ENCODE peak calls at places on chromosomes 7 and 10, in eight cellular contexts. J, T, Q, B, Y, U, K and H are unnamed samples.

GRCh38 chr10:5078781-5079180 is 15.4 kb upstream of the AKR1C3 start:
- DNase-seq in J (no peak), T (no peak), Q (peak; percentile 16), B (no peak), Y (no peak), U (peak; percentile 88), K (no peak), H (no peak)

GRCh38 chr10:69333205-69333604 is 54.9 kb downstream of the HK1 start:
- DNase-seq in J (no peak), T (no peak), Q (no peak), B (peak; percentile 33), Y (peak; percentile 85), U (peak; percentile 95), K (no peak), H (no peak)

GRCh38 chr7:29328811-29329210 is 134.2 kb downstream of the CHN2 start:
- DNase-seq in J (no peak), T (no peak), Q (no peak), B (no peak), Y (no peak), U (no peak), K (no peak), H (no peak)

GRCh38 chr7:41110186-41110585 is 592.7 kb downstream of the INHBA start:
- DNase-seq in J (no peak), T (no peak), Q (peak; percentile 71), B (no peak), Y (no peak), U (peak; percentile 88), K (no peak), H (no peak)

GRCh38 chr10:103507235-103508191 is 14.0 kb downstream of the NEURL1 start:
- DNase-seq in J (no peak), T (no peak), Q (no peak), B (no peak), Y (no peak), U (no peak), K (no peak), H (no peak)

GRCh38 chr7:135154734-135155133 is 6.9 kb downstream of the TMEM140 start:
- DNase-seq in J (no peak), T (no peak), Q (no peak), B (no peak), Y (no peak), U (no peak), K (no peak), H (no peak)

GRCh38 chr7:16817536-16817935 is 12.7 kb upstream of the AGR2 start:
- DNase-seq in J (no peak), T (no peak), Q (peak; percentile 88), B (no peak), Y (no peak), U (peak; percentile 93), K (no peak), H (no peak)

GRCh38 chr10:122126763-122127659 is 138.0 kb downstream of the TACC2 start:
- DNase-seq in J (no peak), T (no peak), Q (peak; percentile 97), B (no peak), Y (peak; percentile 76), U (peak; percentile 78), K (peak; percentile 89), H (no peak)

GRCh38 chr10:22624289-22624738 is 90.1 kb downstream of the PIP4K2A start:
- DNase-seq in J (no peak), T (no peak), Q (peak; percentile 85), B (no peak), Y (no peak), U (peak; percentile 79), K (peak; percentile 26), H (no peak)

GRCh38 chr10:109967739-109968088 is 40.1 kb upstream of the ADD3 start:
- DNase-seq in J (no peak), T (no peak), Q (no peak), B (no peak), Y (no peak), U (no peak), K (no peak), H (no peak)

GRCh38 chr10:105464961-105465360 is 823.9 kb downstream of the SORCS3 start:
- DNase-seq in J (no peak), T (no peak), Q (no peak), B (no peak), Y (no peak), U (no peak), K (no peak), H (no peak)

GRCh38 chr10:8719971-8720370 is 665.5 kb downstream of the GATA3 start:
- DNase-seq in J (no peak), T (no peak), Q (no peak), B (no peak), Y (no peak), U (no peak), K (no peak), H (no peak)

GRCh38 chr7:105677395-105677701 is 96.1 kb upstream of the EFCAB10 start:
- DNase-seq in J (no peak), T (no peak), Q (no peak), B (no peak), Y (no peak), U (no peak), K (no peak), H (no peak)

GRCh38 chr7:25862254-25862992 is 289.6 kb upstream of the NFE2L3 start:
- DNase-seq in J (peak; percentile 88), T (peak; percentile 39), Q (peak; percentile 99), B (peak; percentile 76), Y (peak; percentile 68), U (peak; percentile 100), K (peak; percentile 100), H (peak; percentile 99)

GRCh38 chr7:98724591-98724990 is 107.5 kb downstream of the NPTX2 start:
- DNase-seq in J (no peak), T (no peak), Q (no peak), B (no peak), Y (no peak), U (no peak), K (no peak), H (no peak)

GRCh38 chr7:107768263-107768662 is 24.3 kb downstream of the CBLL1 start:
- DNase-seq in J (no peak), T (no peak), Q (peak; percentile 10), B (no peak), Y (no peak), U (peak; percentile 47), K (no peak), H (no peak)

GRCh38 chr7:5526190-5527037 is 102.8 kb upstream of the TNRC18 start:
- DNase-seq in J (no peak), T (peak; percentile 28), Q (no peak), B (peak; percentile 43), Y (peak; percentile 40), U (peak; percentile 46), K (no peak), H (no peak)

GRCh38 chr10:6398419-6398818 is 181.7 kb downstream of the PRKCQ start:
- DNase-seq in J (no peak), T (no peak), Q (peak; percentile 5), B (no peak), Y (no peak), U (no peak), K (no peak), H (no peak)

GRCh38 chr10:121668336-121669009 is 70.2 kb upstream of the FGFR2 start:
- DNase-seq in J (no peak), T (no peak), Q (peak; percentile 61), B (peak; percentile 50), Y (peak; percentile 59), U (no peak), K (no peak), H (no peak)

GRCh38 chr10:6643962-6644361 is 63.9 kb upstream of the PRKCQ start:
- DNase-seq in J (no peak), T (no peak), Q (no peak), B (no peak), Y (no peak), U (no peak), K (no peak), H (no peak)

GRCh38 chr7:80614911-80615310 is 23.5 kb upstream of the CD36 start:
- DNase-seq in J (no peak), T (no peak), Q (peak; percentile 56), B (no peak), Y (no peak), U (no peak), K (no peak), H (no peak)
- TF ChIP-seq CTCF in J (no peak), T (no peak), Q (no peak), B (no peak), Y (peak; percentile 6), U (no peak), K (no peak), H (no peak)

DNA sequence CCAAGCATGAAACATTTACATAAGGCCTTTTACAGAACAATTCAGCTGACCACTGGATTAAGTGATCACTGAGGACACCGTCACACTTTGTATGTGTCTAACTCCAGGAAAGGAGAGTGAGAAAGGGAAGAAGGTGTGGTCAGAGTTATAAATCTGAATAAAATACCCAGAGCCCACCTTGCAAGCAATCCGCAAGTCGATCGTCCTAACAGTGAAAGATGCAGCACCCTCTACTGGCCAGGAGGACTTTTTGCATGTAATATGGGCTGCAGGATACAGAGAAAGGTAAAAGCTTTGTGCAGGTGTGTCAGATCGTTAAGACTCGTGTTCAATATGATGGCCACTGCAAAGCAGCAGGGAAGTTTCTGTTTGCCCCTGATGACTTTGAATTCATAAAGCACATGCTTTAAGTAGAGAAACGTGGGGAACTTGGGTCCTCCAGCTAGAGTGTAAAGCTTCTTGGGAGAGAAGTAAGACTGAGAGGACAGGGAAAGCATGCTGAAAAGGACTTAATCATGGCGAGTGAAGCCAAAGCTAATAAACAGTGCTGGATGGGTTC is 68.5 kb upstream of the BMPER start:
- DNase-seq in J (no peak), T (no peak), Q (peak; percentile 44), B (no peak), Y (no peak), U (no peak), K (no peak), H (no peak)
- TF ChIP-seq CTCF in J (no peak), T (no peak), Q (no peak), B (no peak), Y (no peak), U (peak; percentile 87), K (no peak), H (peak; percentile 64)

DNA sequence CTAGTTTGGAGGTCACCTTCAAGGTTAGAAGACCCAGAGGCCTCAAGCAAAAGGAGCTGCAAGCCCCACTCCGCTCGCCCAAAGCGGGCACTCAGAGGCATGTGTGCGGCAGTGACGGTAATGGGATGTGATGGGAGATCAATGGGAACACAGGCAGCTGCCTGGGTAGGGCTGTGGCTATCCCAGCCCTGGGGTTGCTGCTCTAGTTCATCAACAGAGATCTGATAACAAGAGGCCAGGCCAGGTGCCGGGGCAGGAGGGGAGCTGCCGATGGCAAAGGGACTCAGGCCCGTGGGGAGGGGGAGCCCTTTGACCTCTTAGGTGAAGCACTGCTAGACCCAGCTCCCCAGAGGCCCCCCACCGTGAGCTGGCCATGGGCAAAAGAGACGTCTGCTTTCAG is 52.0 kb upstream of the GNA12 start:
- DNase-seq in J (no peak), T (no peak), Q (no peak), B (no peak), Y (no peak), U (no peak), K (no peak), H (no peak)
- TF ChIP-seq CTCF in J (no peak), T (no peak), Q (no peak), B (no peak), Y (no peak), U (no peak), K (no peak), H (no peak)

GRCh38 chr7:154832557-154833138 is 170.3 kb downstream of the PAXIP1 start:
- DNase-seq in J (peak; percentile 38), T (no peak), Q (no peak), B (no peak), Y (no peak), U (no peak), K (no peak), H (no peak)
- TF ChIP-seq CTCF in J (peak; percentile 5), T (no peak), Q (no peak), B (no peak), Y (peak; percentile 29), U (peak; percentile 20), K (no peak), H (peak; percentile 60)